ENCODE peak calls at places on chromosomes 11 and 22, in eight cellular contexts. M, Q, F, U, G, Y, A and T are unnamed samples.

GRCh38 chr11:93522448-93522847 is 20.7 kb downstream of the SMCO4 start:
- DNase-seq in M (no peak), Q (no peak), F (no peak), U (no peak), G (no peak), Y (no peak), A (no peak), T (no peak)

GRCh38 chr11:13091804-13092203 is 82.7 kb downstream of the RASSF10 start:
- DNase-seq in M (no peak), Q (no peak), F (peak; percentile 24), U (no peak), G (no peak), Y (no peak), A (no peak), T (no peak)

GRCh38 chr22:49487950-49488349 is 339.7 kb downstream of the BRD1 start:
- DNase-seq in M (no peak), Q (peak; percentile 61), F (no peak), U (no peak), G (no peak), Y (no peak), A (no peak), T (no peak)

GRCh38 chr11:6476571-6476970 is 2.8 kb upstream of the TRIM3 start:
- DNase-seq in M (no peak), Q (no peak), F (no peak), U (no peak), G (no peak), Y (no peak), A (no peak), T (no peak)

GRCh38 chr11:15291885-15292284 is 177.2 kb downstream of the INSC start:
- DNase-seq in M (no peak), Q (no peak), F (no peak), U (no peak), G (no peak), Y (no peak), A (no peak), T (no peak)

GRCh38 chr11:5092821-5093585 is 23.6 kb downstream of the OR52E1 start:
- DNase-seq in M (no peak), Q (no peak), F (no peak), U (no peak), G (no peak), Y (no peak), A (no peak), T (no peak)

GRCh38 chr22:42066133-42066761 is 4.4 kb downstream of the NAGA start:
- DNase-seq in M (no peak), Q (no peak), F (no peak), U (no peak), G (no peak), Y (no peak), A (no peak), T (no peak)

GRCh38 chr11:66266378-66267038 is 1.9 kb upstream of the RAB1B start:
- DNase-seq in M (no peak), Q (no peak), F (no peak), U (no peak), G (no peak), Y (no peak), A (no peak), T (no peak)

GRCh38 chr22:35303029-35303624 is 3.4 kb downstream of the TOM1 start:
- DNase-seq in M (no peak), Q (no peak), F (no peak), U (no peak), G (no peak), Y (no peak), A (no peak), T (no peak)

GRCh38 chr22:35299217-35299716 is 427 bp upstream of the TOM1 start:
- DNase-seq in M (no peak), Q (no peak), F (no peak), U (no peak), G (no peak), Y (no peak), A (peak; percentile 75), T (peak; percentile 74)

GRCh38 chr22:35299717-35300497 is at the start of gene TOM1:
- DNase-seq in M (peak; percentile 98), Q (peak; percentile 99), F (peak; percentile 97), U (peak; percentile 97), G (peak; percentile 98), Y (peak; percentile 98), A (peak; percentile 98), T (peak; percentile 99)

GRCh38 chr22:35305525-35306070 is 5.9 kb downstream of the TOM1 start:
- DNase-seq in M (no peak), Q (no peak), F (no peak), U (no peak), G (no peak), Y (no peak), A (no peak), T (no peak)

GRCh38 chr22:35301370-35301874 is 1.7 kb downstream of the TOM1 start:
- DNase-seq in M (no peak), Q (no peak), F (peak; percentile 93), U (no peak), G (peak; percentile 85), Y (peak; percentile 80), A (peak; percentile 86), T (peak; percentile 62)
- TF ChIP-seq POLR2A in M (no peak), Q (no peak), F (peak; percentile 55), U (no peak), G (peak; percentile 44), Y (no peak), A (no peak), T (no peak)

DNA sequence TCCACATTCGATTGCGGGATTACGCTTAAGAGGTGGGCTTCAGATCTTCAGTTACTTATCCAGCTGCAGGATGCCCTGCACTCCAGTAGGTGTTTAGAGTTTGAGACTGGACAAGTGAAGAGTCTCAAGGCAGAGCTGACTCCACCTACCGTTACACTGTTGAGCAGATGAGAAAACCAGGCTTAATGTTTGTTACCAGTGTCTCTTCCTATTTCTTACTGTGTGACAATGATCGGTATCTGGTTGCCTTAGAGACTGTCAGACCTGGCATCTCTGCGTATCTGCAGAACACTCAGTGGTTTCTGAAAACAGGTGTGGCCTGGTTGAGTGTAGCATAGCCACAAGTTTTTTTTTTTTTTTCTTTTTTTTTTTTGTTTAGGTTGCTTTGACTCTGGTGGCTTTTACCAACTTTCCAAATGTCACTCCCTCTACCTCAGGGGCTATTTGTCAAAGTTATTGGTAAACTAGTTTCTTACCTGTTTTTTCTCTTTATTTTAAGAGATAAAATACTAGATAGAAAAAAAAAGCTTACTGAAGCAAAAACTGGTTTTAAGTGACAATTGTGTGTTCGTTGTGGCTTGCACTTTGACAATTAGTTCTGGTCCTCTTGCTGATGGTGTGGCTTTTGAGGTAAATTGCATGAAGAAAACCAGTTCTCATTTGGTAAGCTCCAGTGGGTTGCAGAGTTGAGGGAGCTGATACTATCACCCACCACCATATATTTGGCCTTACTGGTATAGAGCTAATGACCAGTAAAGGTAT is 284.8 kb downstream of the ETS1 start:
- DNase-seq in M (no peak), Q (no peak), F (no peak), U (no peak), G (no peak), Y (no peak), A (no peak), T (no peak)
- TF ChIP-seq POLR2A in M (no peak), Q (no peak), F (no peak), U (no peak), G (peak; percentile 48), Y (no peak), A (no peak), T (no peak)

GRCh38 chr11:47569646-47570045 is 4.2 kb downstream of the PTPMT1 start:
- DNase-seq in M (no peak), Q (no peak), F (no peak), U (peak; percentile 19), G (no peak), Y (no peak), A (no peak), T (no peak)

GRCh38 chr11:47566166-47566546 is 757 bp downstream of the PTPMT1 start:
- DNase-seq in M (peak; percentile 35), Q (no peak), F (no peak), U (peak; percentile 40), G (no peak), Y (no peak), A (no peak), T (no peak)

GRCh38 chr11:47564933-47565339 is 463 bp upstream of the PTPMT1 start:
- DNase-seq in M (no peak), Q (no peak), F (no peak), U (no peak), G (no peak), Y (no peak), A (no peak), T (no peak)

GRCh38 chr11:47560431-47560830 is 5.0 kb upstream of the PTPMT1 start:
- DNase-seq in M (no peak), Q (no peak), F (no peak), U (no peak), G (no peak), Y (no peak), A (no peak), T (no peak)

DNA sequence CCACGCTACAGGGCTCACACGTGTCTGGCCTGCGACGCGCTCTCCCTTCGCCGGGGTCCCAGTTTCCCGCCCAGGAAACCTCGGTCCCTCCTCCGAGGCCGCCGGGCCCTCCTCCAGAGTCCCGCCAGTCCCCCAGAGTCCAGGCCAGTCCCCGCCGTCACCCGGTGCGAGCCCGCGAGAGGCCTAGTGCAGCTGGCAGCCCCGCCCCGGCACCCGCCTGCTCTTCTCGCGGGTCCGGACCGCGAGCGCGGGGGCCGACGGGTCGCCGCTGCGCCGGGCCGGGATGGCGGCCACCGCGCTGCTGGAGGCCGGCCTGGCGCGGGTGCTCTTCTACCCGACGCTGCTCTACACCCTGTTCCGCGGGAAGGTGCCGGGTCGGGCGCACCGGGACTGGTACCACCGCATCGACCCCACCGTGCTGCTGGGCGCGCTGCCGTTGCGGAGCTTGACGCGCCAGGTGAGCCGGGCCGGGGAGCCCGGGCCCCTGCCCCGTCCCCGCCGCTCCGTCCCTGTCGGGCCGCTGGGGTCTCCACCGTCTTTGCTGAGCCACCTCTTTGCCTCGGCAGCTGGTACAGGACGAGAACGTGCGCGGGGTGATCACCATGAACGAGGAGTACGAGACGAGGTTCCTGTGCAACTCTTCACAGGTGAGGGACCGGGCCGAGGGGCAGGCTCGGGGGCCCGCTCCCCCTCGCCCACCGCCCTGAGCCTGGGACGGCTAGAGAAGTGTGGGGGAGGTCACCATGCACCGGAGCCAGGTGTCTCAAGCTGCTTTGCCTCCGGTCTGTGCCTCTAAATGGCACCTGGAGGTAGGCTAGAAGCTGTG is at the start of gene PTPMT1:
- DNase-seq in M (peak; percentile 77), Q (peak; percentile 86), F (peak; percentile 68), U (peak; percentile 81), G (peak; percentile 80), Y (peak; percentile 87), A (peak; percentile 81), T (peak; percentile 88)
- TF ChIP-seq POLR2A in M (no peak), Q (peak; percentile 82), F (peak; percentile 79), U (peak; percentile 28), G (peak; percentile 77), Y (no peak), A (peak; percentile 76), T (peak; percentile 82)

GRCh38 chr11:3055881-3056280 is 1.3 kb downstream of the CARS1 start:
- DNase-seq in M (no peak), Q (no peak), F (no peak), U (peak; percentile 28), G (no peak), Y (no peak), A (no peak), T (no peak)

GRCh38 chr11:3060436-3061025 is 3.3 kb upstream of the CARS1 start:
- DNase-seq in M (no peak), Q (no peak), F (no peak), U (no peak), G (no peak), Y (no peak), A (no peak), T (no peak)

GRCh38 chr11:3056296-3057068 is 741 bp downstream of the CARS1 start:
- DNase-seq in M (peak; percentile 54), Q (no peak), F (no peak), U (peak; percentile 39), G (peak; percentile 75), Y (peak; percentile 66), A (no peak), T (peak; percentile 46)

GRCh38 chr11:3058753-3059664 is 1.8 kb upstream of the CARS1 start:
- DNase-seq in M (no peak), Q (no peak), F (peak; percentile 40), U (no peak), G (no peak), Y (no peak), A (no peak), T (peak; percentile 57)

DNA sequence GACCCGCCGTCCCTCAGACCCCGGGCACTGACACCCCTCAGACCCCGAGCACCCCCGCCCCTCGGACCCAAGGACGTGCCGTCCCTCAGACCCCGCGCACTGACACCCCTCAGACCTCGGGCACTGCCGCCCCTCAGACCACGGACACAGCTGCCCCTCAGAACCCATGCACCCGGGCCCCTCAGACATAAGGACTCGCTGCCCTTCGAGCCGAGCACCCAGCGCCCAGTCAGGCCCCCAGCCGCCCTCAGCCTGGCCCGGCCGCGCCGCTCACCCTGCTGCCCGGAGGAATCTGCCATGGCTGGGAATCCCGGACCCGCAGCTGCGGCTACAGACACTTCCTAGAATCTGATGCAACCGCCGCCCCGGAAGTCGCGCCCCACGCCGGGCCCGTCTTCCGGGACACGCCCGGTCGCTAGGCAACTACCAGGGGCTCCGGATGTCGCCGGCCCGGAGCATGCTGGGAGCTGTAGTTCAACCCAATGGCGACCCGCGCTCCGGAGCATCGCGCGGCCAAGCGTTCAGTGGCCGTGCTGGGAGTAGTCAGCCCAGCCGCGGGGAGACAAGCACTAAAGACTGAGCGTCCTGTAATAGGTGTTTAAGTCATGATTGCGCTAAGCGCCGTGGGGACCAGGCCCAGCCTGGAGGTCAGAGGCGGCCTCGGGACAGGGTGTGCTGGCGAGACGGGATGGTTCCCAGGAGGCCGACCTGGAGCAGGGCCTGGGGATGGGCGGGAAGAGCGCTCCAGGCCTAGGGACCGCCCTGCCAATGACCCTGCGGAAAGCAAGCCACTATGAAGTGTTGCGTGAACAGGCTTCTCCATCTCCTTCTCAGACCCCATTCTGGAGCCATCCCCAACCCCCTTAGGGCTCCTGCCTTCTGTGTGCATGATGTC is at the start of gene CARS1:
- DNase-seq in M (peak; percentile 96), Q (peak; percentile 91), F (peak; percentile 91), U (peak; percentile 96), G (peak; percentile 97), Y (peak; percentile 98), A (peak; percentile 95), T (peak; percentile 94)
- TF ChIP-seq POLR2A in M (no peak), Q (peak; percentile 41), F (peak; percentile 74), U (peak; percentile 43), G (peak; percentile 42), Y (peak; percentile 41), A (peak; percentile 16), T (peak; percentile 76)